ENCODE peak calls at places on chromosomes 3 and 15, in four cellular contexts. A is keratinocyte; D is left ventricle myocardium inferior; R is CD4-positive, alpha-beta T cell. G is an unnamed sample.

GRCh38 chr3:64048631-64049061 is 25.4 kb upstream of the PSMD6 start:
- DNase-seq in R (no peak), D (no peak), A (no peak), G (no peak)

GRCh38 chr15:57319226-57319918 is 56.9 kb upstream of the CGNL1 start:
- DNase-seq in A (no peak), R (no peak), D (no peak), G (no peak)

GRCh38 chr3:149971403-149972075 is 844 bp upstream of the PFN2 start:
- DNase-seq in R (peak; percentile 18), A (no peak), D (peak; percentile 57), G (peak; percentile 58)

GRCh38 chr3:36991923-36992805 is 767 bp downstream of the EPM2AIP1 start:
- DNase-seq in A (no peak), R (no peak), D (no peak), G (no peak)

GRCh38 chr15:77837649-77838025 is 204.9 kb upstream of the LINGO1 start:
- DNase-seq in A (no peak), R (no peak), D (no peak), G (peak; percentile 26)

GRCh38 chr3:133269393-133269792 is 130.5 kb upstream of the BFSP2 start:
- DNase-seq in D (no peak), A (no peak), R (no peak), G (no peak)

GRCh38 chr3:16240229-16241023 is 24.3 kb downstream of the DPH3 start:
- DNase-seq in R (no peak), D (no peak), A (no peak), G (no peak)

GRCh38 chr3:78728406-78729145 is 1039.2 kb downstream of the ROBO1 start:
- DNase-seq in D (peak; percentile 73), R (no peak), A (no peak), G (no peak)

GRCh38 chr3:128590948-128591347 is 59.7 kb downstream of the RPN1 start:
- DNase-seq in A (no peak), D (no peak), R (no peak), G (no peak)
- H3K27ac ChIP-seq in A (no peak overlapping the region), D (no peak overlapping the region), R (no peak overlapping the region), G (peak overlapping the region; percentile 76)

GRCh38 chr3:44860117-44860516 is 1.6 kb upstream of the TMEM42 start:
- DNase-seq in D (no peak), R (no peak), A (no peak), G (no peak)

GRCh38 chr3:44865272-44866005 is 3.7 kb downstream of the TMEM42 start:
- DNase-seq in R (no peak), D (no peak), A (no peak), G (no peak)

GRCh38 chr3:44867421-44868111 is 5.9 kb downstream of the TMEM42 start:
- DNase-seq in D (no peak), A (no peak), R (no peak), G (no peak)

GRCh38 chr3:44862221-44862637 is 517 bp downstream of the TMEM42 start:
- DNase-seq in A (no peak), D (no peak), R (no peak), G (no peak)

GRCh38 chr3:44861412-44862220 is at the start of gene TMEM42:
- DNase-seq in A (no peak), R (peak; percentile 81), D (peak; percentile 91), G (peak; percentile 92)
- H3K27ac ChIP-seq in A (peak within 1 kb of the TSS; percentile 80), R (peak within 1 kb of the TSS; percentile 72), D (peak within 1 kb of the TSS; percentile 95), G (peak within 1 kb of the TSS; percentile 88)

GRCh38 chr3:136728918-136729317 is 23.3 kb downstream of the STAG1 start:
- DNase-seq in R (no peak), A (no peak), D (no peak), G (no peak)
- H3K27ac ChIP-seq in R (no peak overlapping the region), A (peak overlapping the region; percentile 32), D (no peak overlapping the region), G (peak overlapping the region; percentile 40)

GRCh38 chr3:38655708-38656300 is 6.3 kb upstream of the SCN5A start:
- DNase-seq in R (no peak), D (no peak), A (no peak), G (no peak)

GRCh38 chr3:38653685-38654537 is 4.4 kb upstream of the SCN5A start:
- DNase-seq in R (no peak), D (no peak), A (no peak), G (no peak)

GRCh38 chr3:38657369-38657768 is 7.9 kb upstream of the SCN5A start:
- DNase-seq in A (no peak), D (no peak), R (no peak), G (no peak)

GRCh38 chr3:38662544-38662943 is 13.1 kb upstream of the SCN5A start:
- DNase-seq in R (no peak), D (no peak), A (no peak), G (no peak)

GRCh38 chr3:38658886-38659285 is 9.4 kb upstream of the SCN5A start:
- DNase-seq in D (no peak), A (no peak), R (no peak), G (no peak)
- H3K27ac ChIP-seq in D (no peak overlapping the region), A (no peak overlapping the region), R (no peak overlapping the region), G (no peak overlapping the region)

GRCh38 chr3:98776114-98776513 is 13.0 kb downstream of the ST3GAL6 start:
- DNase-seq in D (no peak), A (no peak), R (no peak), G (no peak)
- H3K27ac ChIP-seq in D (peak overlapping the region; percentile 10), A (no peak overlapping the region), R (no peak overlapping the region), G (no peak overlapping the region)

GRCh38 chr15:49674370-49674769 is 53.5 kb downstream of the DTWD1 start:
- DNase-seq in D (no peak), A (no peak), R (no peak), G (no peak)
- H3K27ac ChIP-seq in D (no peak overlapping the region), A (peak overlapping the region; percentile 22), R (no peak overlapping the region), G (no peak overlapping the region)

DNA sequence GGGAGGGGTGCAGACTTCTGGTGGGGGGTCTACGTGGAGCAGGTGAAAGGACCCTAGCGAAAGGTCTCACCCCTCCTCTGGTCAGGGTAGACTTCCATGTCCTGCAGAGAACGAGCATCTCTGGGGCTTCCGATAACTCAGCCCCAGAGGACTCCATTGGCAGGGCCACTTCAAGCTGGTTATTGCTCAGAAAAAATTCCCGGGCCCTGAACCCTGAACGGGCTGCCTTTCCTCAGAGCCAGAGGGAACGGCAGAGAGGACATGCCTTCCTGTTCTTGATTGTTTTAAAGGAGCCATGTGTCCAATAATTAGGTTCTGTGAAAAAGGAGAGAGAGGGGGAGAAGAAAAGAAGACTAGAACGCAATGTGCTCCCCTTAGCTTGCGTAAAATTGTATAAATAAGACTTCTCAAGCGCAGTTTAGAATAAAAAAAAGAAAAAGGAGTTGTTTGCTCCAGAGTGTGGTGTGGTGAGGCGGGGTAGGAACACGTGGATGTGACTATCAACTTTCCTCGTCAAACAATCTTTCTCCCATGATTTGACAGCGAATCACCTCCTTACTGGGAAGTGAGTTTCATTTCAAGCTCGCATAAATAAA is 193.4 kb upstream of the UBE2E1 start:
- DNase-seq in R (no peak), A (no peak), D (peak; percentile 35), G (no peak)
- H3K27ac ChIP-seq in R (no peak overlapping the region), A (peak overlapping the region; percentile 15), D (peak overlapping the region; percentile 68), G (no peak overlapping the region)